ENCODE peak calls at places on chromosomes 12 and 14, in ten cellular contexts. M is neuronal stem cell; U is CD8-positive, alpha-beta T cell; J is SK-N-SH; E is prostate gland; L is stomach; F is kidney epithelial cell; Q is neural progenitor cell; Z is IMR-90; A is pancreas. V is an unnamed sample.

GRCh38 chr12:96140110-96140509 is 54.1 kb upstream of the ELK3 start:
- DNase-seq in U (no peak), L (no peak), E (no peak), J (no peak), Z (peak; percentile 59), Q (no peak), M (no peak), F (peak; percentile 23), A (no peak), V (no peak)

GRCh38 chr14:106506901-106507305 is 980.5 kb downstream of the TMEM121 start:
- DNase-seq in A (no peak), M (no peak), Z (no peak), E (no peak), U (peak; percentile 18), Q (no peak), F (no peak), L (no peak), J (no peak), V (peak; percentile 70)

GRCh38 chr14:50082308-50082742 is 34.0 kb downstream of the VCPKMT start:
- DNase-seq in Q (no peak), Z (no peak), E (no peak), A (no peak), J (no peak), U (peak; percentile 62), L (no peak), M (no peak), F (no peak), V (peak; percentile 83)

GRCh38 chr12:76611533-76611932 is 52.0 kb upstream of the OSBPL8 start:
- DNase-seq in M (no peak), U (no peak), J (no peak), E (no peak), Z (peak; percentile 93), A (no peak), F (peak; percentile 41), L (no peak), Q (no peak), V (no peak)

GRCh38 chr14:100079606-100080005 is 14.4 kb downstream of the EVL start:
- DNase-seq in J (no peak), M (no peak), E (no peak), Z (no peak), A (no peak), F (no peak), U (no peak), Q (no peak), L (no peak), V (no peak)

GRCh38 chr14:80291099-80291498 is 79.8 kb upstream of the DIO2 start:
- DNase-seq in Q (no peak), Z (peak; percentile 9), A (no peak), M (no peak), U (no peak), L (no peak), E (no peak), F (no peak), J (no peak), V (no peak)

GRCh38 chr14:100534528-100535286 is 52.5 kb downstream of the BEGAIN start:
- DNase-seq in E (no peak), M (no peak), U (no peak), F (no peak), J (peak; percentile 52), A (peak; percentile 67), Z (no peak), Q (peak; percentile 48), L (no peak), V (peak; percentile 29)

GRCh38 chr14:104473649-104474574 is 105.7 kb upstream of the C14orf180 start:
- DNase-seq in Q (no peak), F (no peak), U (no peak), J (no peak), E (no peak), Z (no peak), L (no peak), A (no peak), M (no peak), V (no peak)

GRCh38 chr12:64608901-64609542 is 1.3 kb upstream of the RASSF3 start:
- DNase-seq in A (peak; percentile 14), M (no peak), Z (peak; percentile 68), E (peak; percentile 54), F (no peak), L (no peak), J (peak; percentile 48), Q (peak; percentile 33), U (peak; percentile 16), V (peak; percentile 49)

GRCh38 chr12:127811988-127812387 is 455.0 kb upstream of the TMEM132C start:
- DNase-seq in E (no peak), F (peak; percentile 25), J (no peak), U (no peak), M (peak; percentile 15), Q (peak; percentile 45), L (no peak), A (no peak), Z (no peak), V (no peak)

GRCh38 chr12:78146365-78146772 is 315.7 kb downstream of the NAV3 start:
- DNase-seq in M (peak; percentile 17), E (no peak), Q (peak; percentile 50), Z (peak; percentile 62), L (no peak), U (no peak), A (no peak), F (no peak), J (peak; percentile 5), V (peak; percentile 2)

GRCh38 chr12:69720748-69721147 is 17.9 kb upstream of the RAB3IP start:
- DNase-seq in A (no peak), E (no peak), L (no peak), F (no peak), Q (no peak), Z (no peak), U (no peak), M (no peak), J (no peak), V (no peak)

GRCh38 chr12:126667340-126667739 is 1599.6 kb upstream of the TMEM132C start:
- DNase-seq in F (peak; percentile 25), A (no peak), E (no peak), U (no peak), M (no peak), L (no peak), J (no peak), Q (no peak), Z (no peak), V (no peak)

GRCh38 chr14:23580948-23581281 is 2.3 kb upstream of the JPH4 start:
- DNase-seq in J (no peak), U (no peak), E (no peak), Q (no peak), Z (no peak), F (no peak), A (no peak), L (peak; percentile 4), M (no peak), V (no peak)
- H3K27me3 ChIP-seq in J (no peaks in the 10 kb centered on the region), U (peaks cover 21% of the 10 kb centered on the region), E (peaks cover 20% of the 10 kb centered on the region), Q (peaks cover 27% of the 10 kb centered on the region), Z (peaks cover 42% of the 10 kb centered on the region), F (peaks cover 45% of the 10 kb centered on the region), A (peaks cover 13% of the 10 kb centered on the region), L (peaks cover 30% of the 10 kb centered on the region), M (peaks cover 12% of the 10 kb centered on the region), V (peaks cover 14% of the 10 kb centered on the region)

GRCh38 chr12:54054442-54055332 is 1.1 kb downstream of the HOXC4 start:
- DNase-seq in Z (no peak), E (no peak), L (no peak), F (no peak), M (no peak), J (peak; percentile 60), Q (no peak), U (no peak), A (no peak), V (no peak)
- H3K27me3 ChIP-seq in Z (peaks cover 76% of the 10 kb centered on the region), E (peaks cover 58% of the 10 kb centered on the region), L (peaks cover 10% of the 10 kb centered on the region), F (peaks cover 13% of the 10 kb centered on the region), M (peaks cover 54% of the 10 kb centered on the region), J (no peaks in the 10 kb centered on the region), Q (peaks cover 100% of the 10 kb centered on the region), U (peaks cover 31% of the 10 kb centered on the region), A (peaks cover 21% of the 10 kb centered on the region), V (peaks cover 50% of the 10 kb centered on the region)

DNA sequence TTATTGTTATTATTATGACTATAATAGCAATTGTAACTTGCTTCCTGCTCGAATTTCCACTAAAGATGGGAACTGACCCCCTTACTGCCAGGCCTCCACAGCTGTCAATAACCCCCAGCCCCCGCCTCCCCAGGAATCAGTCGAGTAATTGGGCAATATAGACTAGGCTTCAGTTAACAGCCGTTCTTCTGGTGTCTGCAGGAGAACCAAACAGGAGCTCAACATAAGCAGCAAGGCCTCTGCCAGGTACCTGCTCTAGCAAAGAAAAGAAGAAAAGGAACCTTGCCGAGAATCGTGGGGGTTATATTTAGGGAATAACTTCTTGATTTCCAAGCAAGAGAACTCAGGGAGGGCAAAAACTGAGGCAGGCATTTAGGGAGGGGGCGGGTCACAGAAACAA is 21.8 kb downstream of the HOXC4 start:
- DNase-seq in E (no peak), Q (no peak), U (no peak), M (no peak), L (no peak), Z (no peak), A (no peak), J (no peak), F (no peak), V (no peak)
- H3K27me3 ChIP-seq in E (no peaks in the 10 kb centered on the region), Q (peaks cover 100% of the 10 kb centered on the region), U (no peaks in the 10 kb centered on the region), M (peaks cover 6% of the 10 kb centered on the region), L (no peaks in the 10 kb centered on the region), Z (peaks cover 26% of the 10 kb centered on the region), A (no peaks in the 10 kb centered on the region), J (no peaks in the 10 kb centered on the region), F (no peaks in the 10 kb centered on the region), V (no peaks in the 10 kb centered on the region)

DNA sequence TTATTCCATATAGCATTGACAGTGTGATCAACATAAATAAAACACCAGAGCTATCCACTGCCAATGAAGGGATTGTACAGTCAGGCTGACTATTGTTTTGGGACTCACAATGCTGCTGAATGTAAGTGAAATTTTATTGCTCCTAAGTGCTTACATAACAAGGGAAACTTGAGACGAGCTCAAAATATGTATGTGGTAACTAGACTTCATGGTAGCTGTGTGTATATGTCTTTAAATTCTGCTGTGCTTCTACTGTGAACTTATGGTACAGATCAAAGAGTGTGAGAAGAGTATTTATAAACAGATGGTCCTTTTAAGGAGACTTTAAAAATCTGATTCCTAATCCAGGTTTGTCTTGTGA is 6.9 kb downstream of the FLRT2 start:
- DNase-seq in M (no peak), F (no peak), L (no peak), E (no peak), U (no peak), A (no peak), J (no peak), Q (no peak), Z (peak; percentile 53), V (no peak)
- H3K27me3 ChIP-seq in M (no peaks in the 10 kb centered on the region), F (peaks cover 28% of the 10 kb centered on the region), L (peaks cover 28% of the 10 kb centered on the region), E (no peaks in the 10 kb centered on the region), U (no peaks in the 10 kb centered on the region), A (no peaks in the 10 kb centered on the region), J (no peaks in the 10 kb centered on the region), Q (peaks cover 33% of the 10 kb centered on the region), Z (no peaks in the 10 kb centered on the region), V (no peaks in the 10 kb centered on the region)